ENCODE peak calls at places on chromosomes 3 and 15, in nine cellular contexts. C is tibial artery, A is OCI-LY7, H is ovary, S is IMR-90, Q is lung, B is heart left ventricle, N is psoas muscle, D is MM.1S. R is an unnamed sample.
A peak's percentile ranks its signal among the peaks of the same experiment; 100 is the strongest.

GRCh38 chr3:152471814-152472605 is 203.3 kb downstream of the MBNL1 start:
- DNase-seq in C (peak; percentile 80), A (peak; percentile 70), H (peak; percentile 75), S (peak; percentile 54), Q (peak; percentile 46), B (peak; percentile 57), N (peak; percentile 36), D (peak; percentile 32), R (peak; percentile 80)

GRCh38 chr3:140530603-140531002 is 147.3 kb upstream of the TRIM42 start:
- DNase-seq in C (no peak), A (no peak), H (no peak), S (no peak), Q (no peak), B (no peak), N (no peak), D (no peak), R (no peak)

GRCh38 chr15:29134239-29134638 is 135.4 kb downstream of the NSMCE3 start:
- DNase-seq in C (no peak), A (no peak), H (no peak), S (no peak), Q (no peak), B (no peak), N (no peak), D (no peak), R (no peak)

GRCh38 chr15:89356634-89357298 is 22.1 kb upstream of the POLG start:
- DNase-seq in C (no peak), A (peak; percentile 25), H (no peak), S (no peak), Q (no peak), B (no peak), N (no peak), D (peak; percentile 25), R (no peak)

GRCh38 chr15:22786868-22787698 is 639 bp downstream of the NIPA1 start:
- DNase-seq in C (no peak), A (peak; percentile 63), H (no peak), S (no peak), Q (no peak), B (peak; percentile 35), N (peak; percentile 16), D (peak; percentile 37), R (peak; percentile 26)

GRCh38 chr3:142888484-142889262 is at the start of gene PCOLCE2:
- DNase-seq in C (peak; percentile 49), A (no peak), H (no peak), S (no peak), Q (no peak), B (peak; percentile 61), N (peak; percentile 46), D (peak; percentile 23), R (no peak)

GRCh38 chr15:66275352-66275751 is 18.0 kb upstream of the DIS3L start:
- DNase-seq in C (no peak), A (no peak), H (no peak), S (no peak), Q (no peak), B (no peak), N (no peak), D (no peak), R (no peak)

GRCh38 chr3:9695322-9695721 is 8.3 kb upstream of the CPNE9 start:
- DNase-seq in C (no peak), A (no peak), H (no peak), S (no peak), Q (no peak), B (peak; percentile 43), N (no peak), D (no peak), R (peak; percentile 28)

GRCh38 chr3:77161098-77161497 is 121.2 kb downstream of the ROBO2 start:
- DNase-seq in C (no peak), A (no peak), H (no peak), S (no peak), Q (no peak), B (no peak), N (no peak), D (no peak), R (no peak)

GRCh38 chr3:159593927-159594605 is 394.6 kb upstream of the IL12A start:
- DNase-seq in C (no peak), A (no peak), H (no peak), S (no peak), Q (no peak), B (no peak), N (no peak), D (no peak), R (no peak)

GRCh38 chr3:131328739-131329138 is 52.8 kb upstream of the NUDT16 start:
- DNase-seq in C (no peak), A (no peak), H (no peak), S (no peak), Q (no peak), B (no peak), N (no peak), D (no peak), R (no peak)

GRCh38 chr3:55476515-55476914 is 10.6 kb downstream of the WNT5A start:
- DNase-seq in C (no peak), A (no peak), H (no peak), S (peak; percentile 94), Q (no peak), B (no peak), N (no peak), D (no peak), R (no peak)

GRCh38 chr3:79406175-79406574 is 361.6 kb downstream of the ROBO1 start:
- DNase-seq in C (no peak), A (no peak), H (no peak), S (no peak), Q (no peak), B (no peak), N (no peak), D (no peak), R (no peak)

GRCh38 chr15:92897620-92898019 is 2.5 kb upstream of the CHD2 start:
- DNase-seq in C (no peak), A (no peak), H (no peak), S (no peak), Q (no peak), B (no peak), N (no peak), D (no peak), R (no peak)
- TF ChIP-seq CTCF in C (no peak), A (no peak), H (no peak), S (no peak), Q (no peak), B (no peak), N (no peak), D (no peak), R (no peak)

DNA sequence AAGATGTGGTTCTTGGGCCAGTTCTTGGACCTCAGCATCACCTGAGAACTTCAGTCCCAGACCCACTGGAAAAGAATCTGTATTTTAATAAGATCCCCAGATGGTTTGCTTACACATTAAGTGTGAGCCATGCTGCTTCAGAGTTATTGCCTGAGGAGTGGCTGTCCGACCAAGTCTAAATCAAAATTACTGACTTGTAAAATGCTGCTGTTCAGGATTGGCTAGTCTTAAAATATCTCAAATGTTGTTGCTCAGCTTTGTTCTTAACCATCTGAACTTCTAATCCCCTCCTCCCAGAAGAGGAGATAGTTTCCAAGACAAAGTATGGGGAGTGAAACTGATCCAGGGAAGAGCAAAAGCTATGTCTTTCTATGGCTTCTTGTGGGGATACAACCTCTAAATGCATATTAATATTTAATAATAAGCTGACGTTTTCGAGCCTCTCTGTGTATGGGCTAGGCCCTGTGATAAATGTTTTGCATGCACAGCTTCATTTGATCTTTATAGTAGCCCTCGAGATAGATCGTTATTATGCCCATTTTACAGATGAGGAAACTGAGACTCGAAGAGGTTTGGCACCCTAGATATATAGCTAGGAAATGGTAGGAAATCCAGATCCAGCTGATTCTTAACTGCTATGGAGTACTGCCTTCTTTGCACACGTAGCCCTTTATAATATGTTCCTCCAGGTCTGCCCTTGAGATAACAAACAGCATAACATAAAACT is 52.2 kb downstream of the DNASE1L3 start:
- DNase-seq in C (no peak), A (no peak), H (no peak), S (no peak), Q (no peak), B (no peak), N (no peak), D (no peak), R (no peak)
- H3K36me3 ChIP-seq in C (peaks cover 51% of the 10 kb centered on the region), A (peaks cover 12% of the 10 kb centered on the region), H (no peaks in the 10 kb centered on the region), S (peaks cover 56% of the 10 kb centered on the region), Q (peaks cover 43% of the 10 kb centered on the region), B (peaks cover 6% of the 10 kb centered on the region), N (peaks cover 12% of the 10 kb centered on the region), D (no peaks in the 10 kb centered on the region), R (peaks cover 91% of the 10 kb centered on the region)

DNA sequence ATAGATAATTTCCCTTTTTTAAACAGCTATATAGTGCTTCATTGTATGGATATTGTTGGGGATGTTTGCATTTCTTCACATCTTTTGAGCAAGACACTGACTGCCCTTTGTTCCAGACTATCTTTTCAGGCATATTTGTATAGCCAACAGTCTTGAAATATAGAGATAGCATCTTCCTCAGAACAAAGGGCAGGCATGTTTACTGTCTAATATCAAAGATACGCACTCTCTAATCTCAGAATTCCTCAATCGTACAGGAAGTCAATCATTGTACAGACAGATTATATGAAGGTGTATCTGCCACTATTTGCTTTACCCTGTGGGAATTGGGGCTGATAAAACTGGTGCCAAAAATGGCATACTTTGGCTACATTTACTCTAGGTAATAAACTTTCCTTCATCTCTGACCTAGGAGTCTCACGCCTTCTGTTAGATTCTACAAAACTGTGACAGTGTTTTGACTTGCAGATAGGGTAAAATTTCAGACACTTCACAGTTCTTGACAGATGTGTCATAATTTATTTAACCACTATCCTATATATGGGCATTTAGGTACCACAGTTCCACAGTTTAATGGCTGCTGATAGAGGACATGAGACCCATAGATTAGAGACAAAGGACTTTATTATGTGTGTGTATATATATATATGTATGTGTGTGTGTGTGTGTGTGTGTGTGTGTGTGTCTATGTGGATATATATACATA is 321.0 kb downstream of the IGSF11 start:
- DNase-seq in C (no peak), A (no peak), H (no peak), S (no peak), Q (no peak), B (no peak), N (no peak), D (no peak), R (no peak)
- H3K4me3 ChIP-seq in C (no peak overlapping the region), A (no peak overlapping the region), H (no peak overlapping the region), S (no peak overlapping the region), Q (no peak overlapping the region), B (no peak overlapping the region), N (no peak overlapping the region), D (no peak overlapping the region), R (no peak overlapping the region)

DNA sequence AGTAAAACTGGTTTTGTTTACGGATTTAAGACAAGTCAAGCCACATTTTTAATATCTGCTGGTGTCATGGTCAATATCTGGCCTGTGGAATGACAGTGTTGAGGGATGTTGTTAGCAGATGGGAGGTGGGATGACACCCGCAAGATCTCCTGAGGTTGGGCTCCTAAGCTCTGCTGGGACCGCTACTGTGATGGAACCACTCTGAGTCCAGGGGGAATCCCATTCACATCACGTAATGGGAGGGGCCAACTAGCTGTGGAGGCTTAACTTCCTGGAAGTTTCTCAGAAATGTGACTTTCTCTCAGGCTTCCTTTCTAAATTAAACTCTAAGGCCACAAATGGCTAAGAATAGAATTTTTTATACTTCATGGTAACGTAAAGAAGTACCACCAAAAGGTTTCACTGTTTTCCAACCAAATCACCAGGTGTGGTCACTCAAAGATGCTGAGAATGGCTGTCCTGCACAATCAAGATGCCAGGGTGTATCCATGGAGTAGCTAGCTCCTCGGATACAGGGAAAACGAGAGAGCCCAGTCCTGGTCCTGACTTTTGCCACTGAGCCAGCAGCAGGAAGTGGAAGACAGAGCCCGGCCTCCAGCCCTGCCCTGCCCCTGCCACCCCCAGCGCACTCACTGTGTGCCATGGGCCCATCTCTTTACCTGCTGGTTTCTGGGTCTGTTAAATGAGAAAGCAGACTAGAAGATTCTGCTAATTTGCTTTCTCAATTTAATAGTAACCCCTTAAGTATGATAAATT is 18.4 kb downstream of the TNFAIP8L3 start:
- DNase-seq in C (no peak), A (no peak), H (no peak), S (no peak), Q (no peak), B (no peak), N (no peak), D (no peak), R (no peak)
- TF ChIP-seq CTCF in C (no peak), A (no peak), H (no peak), S (no peak), Q (no peak), B (no peak), N (no peak), D (no peak), R (no peak)

R was measured in heart right ventricle.